ENCODE peak calls at places on chromosomes 6 and 20, in four cellular contexts. L is transverse colon; C is CD8-positive, alpha-beta T cell; U is cardiac muscle cell. A is an unnamed sample.

GRCh38 chr6:150079604-150080003 is 10.7 kb upstream of the ULBP3 start:
- DNase-seq in L (no peak), C (no peak), U (no peak), A (no peak)

GRCh38 chr6:41229716-41230115 is 1.6 kb downstream of the TREML4 start:
- DNase-seq in L (no peak), C (no peak), U (no peak), A (no peak)

GRCh38 chr6:34671801-34672656 is 24.5 kb downstream of the ILRUN start:
- DNase-seq in L (peak; percentile 68), C (peak; percentile 70), U (peak; percentile 39), A (no peak)

GRCh38 chr20:24488800-24489175 is 19.4 kb downstream of the SYNDIG1 start:
- DNase-seq in L (no peak), C (no peak), U (no peak), A (no peak)

GRCh38 chr6:81331526-81331925 is 421.0 kb downstream of the TENT5A start:
- DNase-seq in L (no peak), C (no peak), U (peak; percentile 2), A (no peak)

GRCh38 chr20:52031574-52032303 is 159.8 kb downstream of the ZFP64 start:
- DNase-seq in L (peak; percentile 38), C (peak; percentile 3), U (peak; percentile 90), A (no peak)

GRCh38 chr20:9928281-9928737 is 89.4 kb upstream of the PAK5 start:
- DNase-seq in L (no peak), C (no peak), U (no peak), A (no peak)

GRCh38 chr6:28742668-28743270 is 181.0 kb downstream of the TRIM27 start:
- DNase-seq in L (no peak), C (no peak), U (peak; percentile 46), A (peak; percentile 88)

GRCh38 chr20:31740208-31740607 is 1.1 kb downstream of the TPX2 start:
- DNase-seq in L (no peak), C (no peak), U (peak; percentile 57), A (no peak)

GRCh38 chr6:89243331-89243629 is 26.1 kb upstream of the GABRR1 start:
- DNase-seq in L (no peak), C (no peak), U (no peak), A (no peak)

GRCh38 chr20:61874421-61875068 is 191.1 kb downstream of the TAF4 start:
- DNase-seq in L (no peak), C (no peak), U (no peak), A (no peak)

GRCh38 chr6:140062042-140063041 is 687.9 kb upstream of the CITED2 start:
- DNase-seq in L (peak; percentile 27), C (no peak), U (peak; percentile 97), A (peak; percentile 27)

GRCh38 chr6:35343092-35343834 is 905 bp downstream of the PPARD start:
- DNase-seq in L (peak; percentile 47), C (no peak), U (peak; percentile 80), A (peak; percentile 7)

GRCh38 chr6:5179917-5180316 is 80.8 kb downstream of the LYRM4 start:
- DNase-seq in L (no peak), C (no peak), U (no peak), A (no peak)

GRCh38 chr6:144294016-144294415 is 8.9 kb downstream of the UTRN start:
- DNase-seq in L (no peak), C (no peak), U (peak; percentile 87), A (no peak)

GRCh38 chr6:118017301-118017854 is 110.3 kb downstream of the SLC35F1 start:
- DNase-seq in L (no peak), C (no peak), U (no peak), A (no peak)

GRCh38 chr6:165616116-165616515 is 46.9 kb downstream of the PDE10A start:
- DNase-seq in L (no peak), C (no peak), U (peak; percentile 95), A (no peak)

GRCh38 chr6:49556429-49556837 is 6.0 kb downstream of the C6orf141 start:
- DNase-seq in L (peak; percentile 63), C (no peak), U (peak; percentile 61), A (peak; percentile 59)

GRCh38 chr6:3370361-3371221 is 86.3 kb downstream of the SLC22A23 start:
- DNase-seq in L (no peak), C (no peak), U (no peak), A (no peak)

GRCh38 chr20:22466447-22467171 is 117.8 kb downstream of the FOXA2 start:
- DNase-seq in L (no peak), C (no peak), U (no peak), A (no peak)

GRCh38 chr6:37612475-37612874 is 85.2 kb downstream of the MDGA1 start:
- DNase-seq in L (no peak), C (no peak), U (no peak), A (no peak)

GRCh38 chr20:37195018-37195417 is 15.7 kb upstream of the MROH8 start:
- DNase-seq in L (no peak), C (no peak), U (no peak), A (no peak)

GRCh38 chr6:26336355-26337198 is 28.4 kb upstream of the BTN3A2 start:
- DNase-seq in L (no peak), C (no peak), U (peak; percentile 60), A (no peak)

GRCh38 chr20:49353348-49353747 is 75.5 kb upstream of the ZNFX1 start:
- DNase-seq in L (no peak), C (no peak), U (no peak), A (no peak)

GRCh38 chr6:158571826-158572652 is 12.1 kb downstream of the TMEM181 start:
- DNase-seq in L (peak; percentile 87), C (no peak), U (no peak), A (no peak)
- H3K4me1 ChIP-seq in L (peaks cover 7% of the 10 kb centered on the region), C (peaks cover 40% of the 10 kb centered on the region), U (peaks cover 28% of the 10 kb centered on the region), A (no peaks in the 10 kb centered on the region)

DNA sequence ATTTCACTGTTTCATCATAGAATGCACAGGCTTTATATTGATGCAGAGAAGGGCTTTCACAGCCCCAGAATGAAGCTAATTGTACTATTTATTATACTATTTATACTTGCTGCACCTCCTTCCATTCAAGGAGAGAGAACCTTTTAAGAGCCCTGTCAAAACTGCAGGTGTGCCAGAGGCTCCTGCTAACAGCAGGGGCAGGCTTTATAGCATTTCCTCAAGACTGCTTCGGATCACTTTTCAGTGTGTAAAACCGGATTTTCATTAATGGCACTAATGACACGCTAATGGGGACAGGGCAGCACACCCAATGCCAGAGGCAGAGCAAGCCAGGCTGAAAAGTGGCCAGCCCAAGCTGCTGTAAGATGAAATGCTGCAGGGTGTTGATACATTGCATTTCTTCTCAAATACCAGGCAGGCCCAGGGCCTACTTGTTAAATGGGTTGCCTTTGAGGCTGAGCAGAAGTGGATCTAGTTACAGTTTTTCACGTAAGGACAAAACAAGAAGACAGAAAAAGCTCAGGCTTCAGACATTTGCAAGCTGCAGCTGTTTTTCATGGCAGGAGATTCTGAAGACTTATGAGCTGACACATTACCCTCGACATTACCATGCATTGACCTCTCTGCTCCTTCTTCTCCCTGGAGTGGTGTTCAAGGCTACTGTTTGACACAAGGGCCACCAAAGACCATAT is 487.7 kb upstream of the BTBD3 start:
- DNase-seq in L (no peak), C (no peak), U (no peak), A (no peak)
- H3K4me1 ChIP-seq in L (no peaks in the 10 kb centered on the region), C (no peaks in the 10 kb centered on the region), U (no peaks in the 10 kb centered on the region), A (no peaks in the 10 kb centered on the region)

GRCh38 chr6:16679050-16679449 is 82.2 kb downstream of the ATXN1 start:
- DNase-seq in L (no peak), C (no peak), U (no peak), A (no peak)
- H3K4me1 ChIP-seq in L (no peaks in the 10 kb centered on the region), C (no peaks in the 10 kb centered on the region), U (peaks cover 14% of the 10 kb centered on the region), A (no peaks in the 10 kb centered on the region)

GRCh38 chr20:57671662-57672061 is 38.2 kb downstream of the PMEPA1 start:
- DNase-seq in L (no peak), C (no peak), U (no peak), A (no peak)

GRCh38 chr20:57670288-57671071 is 39.3 kb downstream of the PMEPA1 start:
- DNase-seq in L (no peak), C (no peak), U (no peak), A (no peak)

GRCh38 chr20:57669626-57670025 is 40.2 kb downstream of the PMEPA1 start:
- DNase-seq in L (no peak), C (no peak), U (no peak), A (no peak)

GRCh38 chr20:57672164-57672563 is 37.7 kb downstream of the PMEPA1 start:
- DNase-seq in L (no peak), C (no peak), U (peak; percentile 32), A (no peak)

DNA sequence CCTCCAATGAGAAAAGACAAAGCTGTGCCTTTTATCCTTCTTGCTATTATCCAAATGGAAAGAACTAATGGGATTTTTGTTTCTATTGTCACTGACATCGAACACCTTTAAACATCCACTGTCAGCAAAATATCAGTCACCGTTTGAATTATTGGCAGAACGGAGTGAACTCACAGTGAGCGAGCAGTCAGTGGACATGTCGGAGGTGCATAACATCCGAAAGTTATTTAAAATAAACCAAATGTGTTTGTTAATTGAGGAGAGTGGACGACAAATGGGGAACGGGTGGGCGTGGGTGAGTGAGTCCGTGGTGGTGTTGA is 38.8 kb downstream of the PMEPA1 start:
- DNase-seq in L (no peak), C (no peak), U (no peak), A (no peak)
- H3K4me1 ChIP-seq in L (no peaks in the 10 kb centered on the region), C (peaks cover 15% of the 10 kb centered on the region), U (peaks cover 12% of the 10 kb centered on the region), A (no peaks in the 10 kb centered on the region)

GRCh38 chr6:31541059-31541657 is 645 bp downstream of the DDX39B start:
- DNase-seq in L (peak; percentile 55), C (peak; percentile 60), U (peak; percentile 76), A (peak; percentile 60)
- H3K4me1 ChIP-seq in L (peaks cover 19% of the 10 kb centered on the region), C (peaks cover 35% of the 10 kb centered on the region), U (peaks cover 19% of the 10 kb centered on the region), A (peaks cover 13% of the 10 kb centered on the region)

GRCh38 chr20:2133318-2134183 is 31.9 kb downstream of the STK35 start:
- DNase-seq in L (no peak), C (no peak), U (peak; percentile 71), A (no peak)
- H3K4me1 ChIP-seq in L (peaks cover 16% of the 10 kb centered on the region), C (no peaks in the 10 kb centered on the region), U (peaks cover 19% of the 10 kb centered on the region), A (no peaks in the 10 kb centered on the region)

GRCh38 chr20:58307270-58307669 is 2.2 kb upstream of the RAB22A start:
- DNase-seq in L (no peak), C (no peak), U (no peak), A (no peak)
- H3K4me1 ChIP-seq in L (peaks cover 9% of the 10 kb centered on the region), C (peaks cover 53% of the 10 kb centered on the region), U (peaks cover 10% of the 10 kb centered on the region), A (peaks cover 11% of the 10 kb centered on the region)

A was measured in HAP-1.